ENCODE peak calls at places on chromosomes 12 and 14, in nine cellular contexts. One of them, this sample, is unnamed.

GRCh38 chr14:51478241-51478640 is 173.5 kb upstream of the FRMD6 start:
- DNase-seq in HCT116: no peak
- DNase-seq in body of pancreas: no peak
- DNase-seq in fibroblast of the aortic adventitia: peak
- DNase-seq in HFF-Myc: no peak
- DNase-seq in H1: no peak
- DNase-seq in fibroblast of lung: peak
- DNase-seq in MM.1S: no peak
- DNase-seq in tibial artery: no peak
- DNase-seq in this sample: no peak

GRCh38 chr12:108430245-108430644 is 84.8 kb upstream of the FICD start:
- DNase-seq in HCT116: no peak
- DNase-seq in body of pancreas: peak
- DNase-seq in fibroblast of the aortic adventitia: peak
- DNase-seq in HFF-Myc: no peak
- DNase-seq in H1: no peak
- DNase-seq in fibroblast of lung: peak
- DNase-seq in MM.1S: no peak
- DNase-seq in tibial artery: no peak
- DNase-seq in this sample: no peak

GRCh38 chr12:131202592-131203378 is 249.1 kb downstream of the ADGRD1 start:
- DNase-seq in HCT116: no peak
- DNase-seq in body of pancreas: no peak
- DNase-seq in fibroblast of the aortic adventitia: no peak
- DNase-seq in HFF-Myc: no peak
- DNase-seq in H1: no peak
- DNase-seq in fibroblast of lung: no peak
- DNase-seq in MM.1S: no peak
- DNase-seq in tibial artery: no peak
- DNase-seq in this sample: peak

GRCh38 chr12:95623554-95624170 is 72.4 kb upstream of the USP44 start:
- DNase-seq in HCT116: peak
- DNase-seq in body of pancreas: peak
- DNase-seq in fibroblast of the aortic adventitia: peak
- DNase-seq in HFF-Myc: no peak
- DNase-seq in H1: peak
- DNase-seq in fibroblast of lung: peak
- DNase-seq in MM.1S: peak
- DNase-seq in tibial artery: peak
- DNase-seq in this sample: peak

GRCh38 chr12:76762556-76762955 is 1.4 kb upstream of the ZDHHC17 start:
- DNase-seq in HCT116: no peak
- DNase-seq in body of pancreas: no peak
- DNase-seq in fibroblast of the aortic adventitia: peak
- DNase-seq in HFF-Myc: no peak
- DNase-seq in H1: no peak
- DNase-seq in fibroblast of lung: no peak
- DNase-seq in MM.1S: no peak
- DNase-seq in tibial artery: no peak
- DNase-seq in this sample: no peak

GRCh38 chr14:36604757-36605505 is 22.5 kb upstream of the NKX2-8 start:
- DNase-seq in HCT116: peak
- DNase-seq in body of pancreas: peak
- DNase-seq in fibroblast of the aortic adventitia: peak
- DNase-seq in HFF-Myc: peak
- DNase-seq in H1: no peak
- DNase-seq in fibroblast of lung: peak
- DNase-seq in MM.1S: peak
- DNase-seq in tibial artery: no peak
- DNase-seq in this sample: no peak

GRCh38 chr14:64202731-64203130 is 91.4 kb downstream of the ESR2 start:
- DNase-seq in HCT116: no peak
- DNase-seq in body of pancreas: no peak
- DNase-seq in fibroblast of the aortic adventitia: no peak
- DNase-seq in HFF-Myc: no peak
- DNase-seq in H1: no peak
- DNase-seq in fibroblast of lung: no peak
- DNase-seq in MM.1S: no peak
- DNase-seq in tibial artery: no peak
- DNase-seq in this sample: no peak

GRCh38 chr12:101743724-101744472 is 4.6 kb upstream of the SYCP3 start:
- DNase-seq in HCT116: no peak
- DNase-seq in body of pancreas: peak
- DNase-seq in fibroblast of the aortic adventitia: no peak
- DNase-seq in HFF-Myc: no peak
- DNase-seq in H1: no peak
- DNase-seq in fibroblast of lung: no peak
- DNase-seq in MM.1S: peak
- DNase-seq in tibial artery: no peak
- DNase-seq in this sample: no peak

GRCh38 chr14:101235042-101235871 is 326.0 kb upstream of the DIO3 start:
- DNase-seq in HCT116: peak
- DNase-seq in body of pancreas: peak
- DNase-seq in fibroblast of the aortic adventitia: peak
- DNase-seq in HFF-Myc: no peak
- DNase-seq in H1: no peak
- DNase-seq in fibroblast of lung: peak
- DNase-seq in MM.1S: no peak
- DNase-seq in tibial artery: peak
- DNase-seq in this sample: peak

GRCh38 chr14:73744874-73745529 is 30.8 kb upstream of the PNMA1 start:
- DNase-seq in HCT116: peak
- DNase-seq in body of pancreas: no peak
- DNase-seq in fibroblast of the aortic adventitia: no peak
- DNase-seq in HFF-Myc: no peak
- DNase-seq in H1: no peak
- DNase-seq in fibroblast of lung: no peak
- DNase-seq in MM.1S: no peak
- DNase-seq in tibial artery: no peak
- DNase-seq in this sample: peak

GRCh38 chr12:50862316-50862715 is 19.6 kb downstream of the TMPRSS12 start:
- DNase-seq in HCT116: no peak
- DNase-seq in body of pancreas: no peak
- DNase-seq in fibroblast of the aortic adventitia: peak
- DNase-seq in HFF-Myc: peak
- DNase-seq in H1: no peak
- DNase-seq in fibroblast of lung: peak
- DNase-seq in MM.1S: no peak
- DNase-seq in tibial artery: no peak
- DNase-seq in this sample: no peak

GRCh38 chr12:15050664-15051063 is 77.8 kb downstream of the PDE6H start:
- DNase-seq in HCT116: no peak
- DNase-seq in body of pancreas: no peak
- DNase-seq in fibroblast of the aortic adventitia: peak
- DNase-seq in HFF-Myc: peak
- DNase-seq in H1: no peak
- DNase-seq in fibroblast of lung: peak
- DNase-seq in MM.1S: no peak
- DNase-seq in tibial artery: no peak
- DNase-seq in this sample: no peak

GRCh38 chr12:124609041-124609984 is 41.9 kb upstream of the NCOR2 start:
- DNase-seq in HCT116: peak
- DNase-seq in body of pancreas: peak
- DNase-seq in fibroblast of the aortic adventitia: peak
- DNase-seq in HFF-Myc: no peak
- DNase-seq in H1: no peak
- DNase-seq in fibroblast of lung: peak
- DNase-seq in MM.1S: peak
- DNase-seq in tibial artery: peak
- DNase-seq in this sample: peak

GRCh38 chr12:87813476-87814234 is 215.5 kb downstream of the C12orf50 start:
- DNase-seq in HCT116: no peak
- DNase-seq in body of pancreas: no peak
- DNase-seq in fibroblast of the aortic adventitia: peak
- DNase-seq in HFF-Myc: no peak
- DNase-seq in H1: no peak
- DNase-seq in fibroblast of lung: peak
- DNase-seq in MM.1S: no peak
- DNase-seq in tibial artery: no peak
- DNase-seq in this sample: no peak

GRCh38 chr12:91743727-91744126 is 401.9 kb downstream of the BTG1 start:
- DNase-seq in HCT116: no peak
- DNase-seq in body of pancreas: no peak
- DNase-seq in fibroblast of the aortic adventitia: no peak
- DNase-seq in HFF-Myc: no peak
- DNase-seq in H1: no peak
- DNase-seq in fibroblast of lung: no peak
- DNase-seq in MM.1S: no peak
- DNase-seq in tibial artery: no peak
- DNase-seq in this sample: no peak

GRCh38 chr12:110369992-110370391 is 33.5 kb downstream of the ANAPC7 start:
- DNase-seq in HCT116: no peak
- DNase-seq in body of pancreas: no peak
- DNase-seq in fibroblast of the aortic adventitia: no peak
- DNase-seq in HFF-Myc: no peak
- DNase-seq in H1: no peak
- DNase-seq in fibroblast of lung: no peak
- DNase-seq in MM.1S: no peak
- DNase-seq in tibial artery: no peak
- DNase-seq in this sample: no peak

GRCh38 chr14:93112891-93113677 is 2.6 kb downstream of the ITPK1 start:
- DNase-seq in HCT116: peak
- DNase-seq in body of pancreas: peak
- DNase-seq in fibroblast of the aortic adventitia: peak
- DNase-seq in HFF-Myc: peak
- DNase-seq in H1: no peak
- DNase-seq in fibroblast of lung: peak
- DNase-seq in MM.1S: peak
- DNase-seq in tibial artery: peak
- DNase-seq in this sample: peak

GRCh38 chr14:89226789-89227489 is 190.1 kb downstream of the FOXN3 start:
- DNase-seq in HCT116: no peak
- DNase-seq in body of pancreas: no peak
- DNase-seq in fibroblast of the aortic adventitia: peak
- DNase-seq in HFF-Myc: no peak
- DNase-seq in H1: no peak
- DNase-seq in fibroblast of lung: no peak
- DNase-seq in MM.1S: no peak
- DNase-seq in tibial artery: peak
- DNase-seq in this sample: peak

GRCh38 chr12:5099136-5099535 is 55.5 kb downstream of the KCNA5 start:
- DNase-seq in HCT116: no peak
- DNase-seq in body of pancreas: no peak
- DNase-seq in fibroblast of the aortic adventitia: no peak
- DNase-seq in HFF-Myc: no peak
- DNase-seq in H1: no peak
- DNase-seq in fibroblast of lung: no peak
- DNase-seq in MM.1S: no peak
- DNase-seq in tibial artery: no peak
- DNase-seq in this sample: no peak

GRCh38 chr12:123712780-123713319 is 697 bp downstream of the ATP6V0A2 start:
- DNase-seq in HCT116: no peak
- DNase-seq in body of pancreas: no peak
- DNase-seq in fibroblast of the aortic adventitia: peak
- DNase-seq in HFF-Myc: no peak
- DNase-seq in H1: no peak
- DNase-seq in fibroblast of lung: no peak
- DNase-seq in MM.1S: no peak
- DNase-seq in tibial artery: no peak
- DNase-seq in this sample: peak

GRCh38 chr12:4045433-4045760 is 172.2 kb upstream of the PARP11 start:
- DNase-seq in HCT116: no peak
- DNase-seq in body of pancreas: no peak
- DNase-seq in fibroblast of the aortic adventitia: no peak
- DNase-seq in HFF-Myc: no peak
- DNase-seq in H1: no peak
- DNase-seq in fibroblast of lung: no peak
- DNase-seq in MM.1S: no peak
- DNase-seq in tibial artery: no peak
- DNase-seq in this sample: no peak

GRCh38 chr14:24542346-24542936 is 33.6 kb downstream of the CTSG start:
- DNase-seq in HCT116: no peak
- DNase-seq in body of pancreas: no peak
- DNase-seq in fibroblast of the aortic adventitia: no peak
- DNase-seq in HFF-Myc: no peak
- DNase-seq in H1: no peak
- DNase-seq in fibroblast of lung: no peak
- DNase-seq in MM.1S: no peak
- DNase-seq in tibial artery: no peak
- DNase-seq in this sample: no peak
- TF ChIP-seq CTCF in HCT116: no peak
- TF ChIP-seq CTCF in body of pancreas: no peak
- TF ChIP-seq CTCF in fibroblast of the aortic adventitia: no peak
- TF ChIP-seq CTCF in HFF-Myc: no peak
- TF ChIP-seq CTCF in H1: no peak
- TF ChIP-seq CTCF in fibroblast of lung: no peak
- TF ChIP-seq CTCF in MM.1S: no peak
- TF ChIP-seq CTCF in tibial artery: no peak
- TF ChIP-seq CTCF in this sample: no peak

DNA sequence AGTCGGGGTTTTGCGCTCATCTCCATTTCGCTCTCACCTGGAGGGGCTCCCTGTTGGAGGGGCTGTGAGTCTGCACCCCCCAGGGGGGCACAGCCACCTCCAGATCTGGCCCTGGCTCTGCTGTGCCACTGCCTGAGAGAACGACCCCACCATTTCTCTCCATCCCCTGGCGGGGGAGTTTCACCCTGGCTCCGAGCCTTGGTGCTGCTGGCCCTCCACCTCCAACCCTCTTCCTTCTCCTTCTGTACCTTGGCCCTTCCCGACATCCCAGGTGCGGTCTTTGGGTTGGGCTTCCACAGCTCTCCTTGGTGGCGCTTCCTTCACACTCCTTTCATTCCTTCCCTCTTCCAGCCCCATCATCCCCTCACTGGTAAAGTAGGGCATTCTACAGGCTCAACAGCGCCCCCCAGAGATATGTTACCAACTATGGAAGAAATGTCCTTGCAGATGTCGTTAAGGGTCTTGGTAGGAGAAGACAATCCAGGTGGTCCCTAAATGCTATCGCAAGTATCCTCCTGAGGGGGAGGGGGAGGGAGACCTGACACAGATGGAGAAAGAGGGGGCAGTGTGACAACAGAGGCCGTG is 16.3 kb downstream of the SERPINA1 start:
- DNase-seq in HCT116: no peak
- DNase-seq in body of pancreas: no peak
- DNase-seq in fibroblast of the aortic adventitia: no peak
- DNase-seq in HFF-Myc: no peak
- DNase-seq in H1: no peak
- DNase-seq in fibroblast of lung: no peak
- DNase-seq in MM.1S: no peak
- DNase-seq in tibial artery: no peak
- DNase-seq in this sample: peak
- TF ChIP-seq CTCF in HCT116: peak
- TF ChIP-seq CTCF in body of pancreas: no peak
- TF ChIP-seq CTCF in fibroblast of the aortic adventitia: no peak
- TF ChIP-seq CTCF in HFF-Myc: no peak
- TF ChIP-seq CTCF in H1: peak
- TF ChIP-seq CTCF in fibroblast of lung: no peak
- TF ChIP-seq CTCF in MM.1S: no peak
- TF ChIP-seq CTCF in tibial artery: no peak
- TF ChIP-seq CTCF in this sample: no peak

GRCh38 chr14:106875503-106875902 is 1349.1 kb downstream of the TMEM121 start:
- DNase-seq in HCT116: no peak
- DNase-seq in body of pancreas: peak
- DNase-seq in fibroblast of the aortic adventitia: no peak
- DNase-seq in HFF-Myc: no peak
- DNase-seq in H1: no peak
- DNase-seq in fibroblast of lung: no peak
- DNase-seq in MM.1S: peak
- DNase-seq in tibial artery: no peak
- DNase-seq in this sample: no peak
- TF ChIP-seq CTCF in HCT116: no peak
- TF ChIP-seq CTCF in body of pancreas: no peak
- TF ChIP-seq CTCF in fibroblast of the aortic adventitia: no peak
- TF ChIP-seq CTCF in HFF-Myc: no peak
- TF ChIP-seq CTCF in H1: no peak
- TF ChIP-seq CTCF in fibroblast of lung: no peak
- TF ChIP-seq CTCF in MM.1S: peak
- TF ChIP-seq CTCF in tibial artery: no peak
- TF ChIP-seq CTCF in this sample: no peak

GRCh38 chr12:80946591-80946990 is 8.9 kb upstream of the LIN7A start:
- DNase-seq in HCT116: no peak
- DNase-seq in body of pancreas: no peak
- DNase-seq in fibroblast of the aortic adventitia: peak
- DNase-seq in HFF-Myc: no peak
- DNase-seq in H1: no peak
- DNase-seq in fibroblast of lung: peak
- DNase-seq in MM.1S: no peak
- DNase-seq in tibial artery: no peak
- DNase-seq in this sample: no peak
- TF ChIP-seq CTCF in HCT116: no peak
- TF ChIP-seq CTCF in body of pancreas: no peak
- TF ChIP-seq CTCF in fibroblast of the aortic adventitia: peak
- TF ChIP-seq CTCF in HFF-Myc: no peak
- TF ChIP-seq CTCF in H1: no peak
- TF ChIP-seq CTCF in fibroblast of lung: peak
- TF ChIP-seq CTCF in MM.1S: peak
- TF ChIP-seq CTCF in tibial artery: no peak
- TF ChIP-seq CTCF in this sample: no peak